ENCODE peak calls at places on chromosomes 2 and 18, in nine cellular contexts. One of them, this sample, is unnamed.

GRCh38 chr2:26165403-26165802 is 7.5 kb upstream of the GAREM2 start:
- DNase-seq in brain microvascular endothelial cell: no peak
- DNase-seq in heart left ventricle: no peak
- DNase-seq in mesendoderm: no peak
- DNase-seq in right atrium auricular region: no peak
- DNase-seq in tibial artery: peak; percentile 6
- DNase-seq in mesenchymal stem cell: no peak
- DNase-seq in epithelial cell of esophagus: no peak
- DNase-seq in HL-60: no peak
- DNase-seq in this sample: no peak

GRCh38 chr2:112161431-112162145 is 23.4 kb downstream of the FBLN7 start:
- DNase-seq in brain microvascular endothelial cell: no peak
- DNase-seq in heart left ventricle: no peak
- DNase-seq in mesendoderm: no peak
- DNase-seq in right atrium auricular region: no peak
- DNase-seq in tibial artery: peak; percentile 25
- DNase-seq in mesenchymal stem cell: no peak
- DNase-seq in epithelial cell of esophagus: no peak
- DNase-seq in HL-60: no peak
- DNase-seq in this sample: no peak

GRCh38 chr18:54240629-54241107 is 16.2 kb upstream of the MBD2 start:
- DNase-seq in brain microvascular endothelial cell: no peak
- DNase-seq in heart left ventricle: no peak
- DNase-seq in mesendoderm: no peak
- DNase-seq in right atrium auricular region: no peak
- DNase-seq in tibial artery: no peak
- DNase-seq in mesenchymal stem cell: no peak
- DNase-seq in epithelial cell of esophagus: no peak
- DNase-seq in HL-60: peak; percentile 91
- DNase-seq in this sample: no peak

GRCh38 chr2:160783481-160783880 is 289.9 kb upstream of the RBMS1 start:
- DNase-seq in brain microvascular endothelial cell: no peak
- DNase-seq in heart left ventricle: no peak
- DNase-seq in mesendoderm: no peak
- DNase-seq in right atrium auricular region: no peak
- DNase-seq in tibial artery: no peak
- DNase-seq in mesenchymal stem cell: peak; percentile 4
- DNase-seq in epithelial cell of esophagus: peak; percentile 9
- DNase-seq in HL-60: peak; percentile 5
- DNase-seq in this sample: no peak

GRCh38 chr2:165238295-165238694 is 919 bp upstream of the SCN2A start:
- DNase-seq in brain microvascular endothelial cell: no peak
- DNase-seq in heart left ventricle: no peak
- DNase-seq in mesendoderm: peak; percentile 40
- DNase-seq in right atrium auricular region: no peak
- DNase-seq in tibial artery: no peak
- DNase-seq in mesenchymal stem cell: peak; percentile 42
- DNase-seq in epithelial cell of esophagus: peak; percentile 40
- DNase-seq in HL-60: no peak
- DNase-seq in this sample: no peak

GRCh38 chr2:230953843-230954242 is 28.8 kb upstream of the GPR55 start:
- DNase-seq in brain microvascular endothelial cell: no peak
- DNase-seq in heart left ventricle: no peak
- DNase-seq in mesendoderm: no peak
- DNase-seq in right atrium auricular region: no peak
- DNase-seq in tibial artery: no peak
- DNase-seq in mesenchymal stem cell: no peak
- DNase-seq in epithelial cell of esophagus: no peak
- DNase-seq in HL-60: no peak
- DNase-seq in this sample: no peak

GRCh38 chr18:58452392-58453166 is 176.3 kb downstream of the ALPK2 start:
- DNase-seq in brain microvascular endothelial cell: no peak
- DNase-seq in heart left ventricle: no peak
- DNase-seq in mesendoderm: no peak
- DNase-seq in right atrium auricular region: no peak
- DNase-seq in tibial artery: no peak
- DNase-seq in mesenchymal stem cell: no peak
- DNase-seq in epithelial cell of esophagus: no peak
- DNase-seq in HL-60: no peak
- DNase-seq in this sample: no peak

GRCh38 chr2:220194630-220195029 is 567.2 kb downstream of the SLC4A3 start:
- DNase-seq in brain microvascular endothelial cell: peak; percentile 18
- DNase-seq in heart left ventricle: no peak
- DNase-seq in mesendoderm: no peak
- DNase-seq in right atrium auricular region: no peak
- DNase-seq in tibial artery: no peak
- DNase-seq in mesenchymal stem cell: no peak
- DNase-seq in epithelial cell of esophagus: no peak
- DNase-seq in HL-60: no peak
- DNase-seq in this sample: no peak

GRCh38 chr2:53131416-53131815 is 636.2 kb upstream of the CHAC2 start:
- DNase-seq in brain microvascular endothelial cell: peak; percentile 7
- DNase-seq in heart left ventricle: no peak
- DNase-seq in mesendoderm: peak; percentile 22
- DNase-seq in right atrium auricular region: no peak
- DNase-seq in tibial artery: no peak
- DNase-seq in mesenchymal stem cell: peak; percentile 13
- DNase-seq in epithelial cell of esophagus: peak; percentile 71
- DNase-seq in HL-60: no peak
- DNase-seq in this sample: no peak

GRCh38 chr18:3345452-3345851 is 83.5 kb downstream of the MYL12B start:
- DNase-seq in brain microvascular endothelial cell: no peak
- DNase-seq in heart left ventricle: no peak
- DNase-seq in mesendoderm: no peak
- DNase-seq in right atrium auricular region: no peak
- DNase-seq in tibial artery: no peak
- DNase-seq in mesenchymal stem cell: no peak
- DNase-seq in epithelial cell of esophagus: peak; percentile 58
- DNase-seq in HL-60: no peak
- DNase-seq in this sample: no peak

GRCh38 chr18:2971741-2972552 is 41.0 kb downstream of the LPIN2 start:
- DNase-seq in brain microvascular endothelial cell: peak; percentile 76
- DNase-seq in heart left ventricle: no peak
- DNase-seq in mesendoderm: no peak
- DNase-seq in right atrium auricular region: peak; percentile 67
- DNase-seq in tibial artery: no peak
- DNase-seq in mesenchymal stem cell: peak; percentile 73
- DNase-seq in epithelial cell of esophagus: no peak
- DNase-seq in HL-60: peak; percentile 69
- DNase-seq in this sample: no peak

GRCh38 chr2:171410101-171410500 is 23.7 kb downstream of the METTL8 start:
- DNase-seq in brain microvascular endothelial cell: no peak
- DNase-seq in heart left ventricle: no peak
- DNase-seq in mesendoderm: no peak
- DNase-seq in right atrium auricular region: no peak
- DNase-seq in tibial artery: no peak
- DNase-seq in mesenchymal stem cell: no peak
- DNase-seq in epithelial cell of esophagus: peak; percentile 90
- DNase-seq in HL-60: no peak
- DNase-seq in this sample: no peak

GRCh38 chr18:54923339-54923956 is 35.8 kb downstream of the CCDC68 start:
- DNase-seq in brain microvascular endothelial cell: no peak
- DNase-seq in heart left ventricle: no peak
- DNase-seq in mesendoderm: no peak
- DNase-seq in right atrium auricular region: no peak
- DNase-seq in tibial artery: no peak
- DNase-seq in mesenchymal stem cell: peak; percentile 83
- DNase-seq in epithelial cell of esophagus: peak; percentile 23
- DNase-seq in HL-60: no peak
- DNase-seq in this sample: no peak

GRCh38 chr2:114175507-114175906 is 266.9 kb upstream of the DPP10 start:
- DNase-seq in brain microvascular endothelial cell: no peak
- DNase-seq in heart left ventricle: no peak
- DNase-seq in mesendoderm: no peak
- DNase-seq in right atrium auricular region: no peak
- DNase-seq in tibial artery: no peak
- DNase-seq in mesenchymal stem cell: no peak
- DNase-seq in epithelial cell of esophagus: no peak
- DNase-seq in HL-60: no peak
- DNase-seq in this sample: no peak

GRCh38 chr2:165795011-165795410 is 964 bp upstream of the GALNT3 start:
- DNase-seq in brain microvascular endothelial cell: no peak
- DNase-seq in heart left ventricle: no peak
- DNase-seq in mesendoderm: no peak
- DNase-seq in right atrium auricular region: no peak
- DNase-seq in tibial artery: no peak
- DNase-seq in mesenchymal stem cell: peak; percentile 10
- DNase-seq in epithelial cell of esophagus: peak; percentile 66
- DNase-seq in HL-60: no peak
- DNase-seq in this sample: no peak

GRCh38 chr18:80033181-80034067 is 810 bp upstream of the RBFA start:
- DNase-seq in brain microvascular endothelial cell: peak; percentile 83
- DNase-seq in heart left ventricle: no peak
- DNase-seq in mesendoderm: no peak
- DNase-seq in right atrium auricular region: peak; percentile 86
- DNase-seq in tibial artery: no peak
- DNase-seq in mesenchymal stem cell: peak; percentile 96
- DNase-seq in epithelial cell of esophagus: peak; percentile 30
- DNase-seq in HL-60: peak; percentile 84
- DNase-seq in this sample: peak; percentile 88

GRCh38 chr2:128425731-128426620 is 107.3 kb upstream of the HS6ST1 start:
- DNase-seq in brain microvascular endothelial cell: no peak
- DNase-seq in heart left ventricle: no peak
- DNase-seq in mesendoderm: peak; percentile 90
- DNase-seq in right atrium auricular region: no peak
- DNase-seq in tibial artery: peak; percentile 60
- DNase-seq in mesenchymal stem cell: no peak
- DNase-seq in epithelial cell of esophagus: peak; percentile 15
- DNase-seq in HL-60: no peak
- DNase-seq in this sample: no peak

GRCh38 chr2:200966770-200967169 is 3.3 kb upstream of the ORC2 start:
- DNase-seq in brain microvascular endothelial cell: peak; percentile 88
- DNase-seq in heart left ventricle: no peak
- DNase-seq in mesendoderm: peak; percentile 82
- DNase-seq in right atrium auricular region: no peak
- DNase-seq in tibial artery: no peak
- DNase-seq in mesenchymal stem cell: peak; percentile 73
- DNase-seq in epithelial cell of esophagus: peak; percentile 87
- DNase-seq in HL-60: no peak
- DNase-seq in this sample: no peak

GRCh38 chr18:63137999-63138448 is 181.5 kb downstream of the BCL2 start:
- DNase-seq in brain microvascular endothelial cell: no peak
- DNase-seq in heart left ventricle: peak; percentile 72
- DNase-seq in mesendoderm: peak; percentile 11
- DNase-seq in right atrium auricular region: no peak
- DNase-seq in tibial artery: no peak
- DNase-seq in mesenchymal stem cell: no peak
- DNase-seq in epithelial cell of esophagus: no peak
- DNase-seq in HL-60: no peak
- DNase-seq in this sample: no peak
- H3K4me3 ChIP-seq in brain microvascular endothelial cell: no peak overlapping the region
- H3K4me3 ChIP-seq in heart left ventricle: peak overlapping the region; percentile 20
- H3K4me3 ChIP-seq in mesendoderm: no peak overlapping the region
- H3K4me3 ChIP-seq in right atrium auricular region: no peak overlapping the region
- H3K4me3 ChIP-seq in tibial artery: no peak overlapping the region
- H3K4me3 ChIP-seq in mesenchymal stem cell: peak overlapping the region; percentile 40
- H3K4me3 ChIP-seq in epithelial cell of esophagus: no peak overlapping the region
- H3K4me3 ChIP-seq in HL-60: peak overlapping the region; percentile 2
- H3K4me3 ChIP-seq in this sample: peak overlapping the region; percentile 12

GRCh38 chr18:43122955-43123354 is 7.5 kb upstream of the RIT2 start:
- DNase-seq in brain microvascular endothelial cell: no peak
- DNase-seq in heart left ventricle: no peak
- DNase-seq in mesendoderm: no peak
- DNase-seq in right atrium auricular region: no peak
- DNase-seq in tibial artery: no peak
- DNase-seq in mesenchymal stem cell: no peak
- DNase-seq in epithelial cell of esophagus: no peak
- DNase-seq in HL-60: no peak
- DNase-seq in this sample: no peak
- H3K4me3 ChIP-seq in brain microvascular endothelial cell: no peak overlapping the region
- H3K4me3 ChIP-seq in heart left ventricle: no peak overlapping the region
- H3K4me3 ChIP-seq in mesendoderm: no peak overlapping the region
- H3K4me3 ChIP-seq in right atrium auricular region: no peak overlapping the region
- H3K4me3 ChIP-seq in tibial artery: no peak overlapping the region
- H3K4me3 ChIP-seq in mesenchymal stem cell: no peak overlapping the region
- H3K4me3 ChIP-seq in epithelial cell of esophagus: no peak overlapping the region
- H3K4me3 ChIP-seq in HL-60: no peak overlapping the region
- H3K4me3 ChIP-seq in this sample: no peak overlapping the region

GRCh38 chr2:188604579-188604978 is 312.9 kb downstream of the GULP1 start:
- DNase-seq in brain microvascular endothelial cell: no peak
- DNase-seq in heart left ventricle: no peak
- DNase-seq in mesendoderm: no peak
- DNase-seq in right atrium auricular region: no peak
- DNase-seq in tibial artery: no peak
- DNase-seq in mesenchymal stem cell: no peak
- DNase-seq in epithelial cell of esophagus: peak; percentile 18
- DNase-seq in HL-60: no peak
- DNase-seq in this sample: no peak
- H3K4me3 ChIP-seq in brain microvascular endothelial cell: no peak overlapping the region
- H3K4me3 ChIP-seq in heart left ventricle: no peak overlapping the region
- H3K4me3 ChIP-seq in mesendoderm: no peak overlapping the region
- H3K4me3 ChIP-seq in right atrium auricular region: no peak overlapping the region
- H3K4me3 ChIP-seq in tibial artery: no peak overlapping the region
- H3K4me3 ChIP-seq in mesenchymal stem cell: no peak overlapping the region
- H3K4me3 ChIP-seq in epithelial cell of esophagus: no peak overlapping the region
- H3K4me3 ChIP-seq in HL-60: no peak overlapping the region
- H3K4me3 ChIP-seq in this sample: no peak overlapping the region

GRCh38 chr2:45003586-45004568 is 5.4 kb downstream of the SIX2 start:
- DNase-seq in brain microvascular endothelial cell: no peak
- DNase-seq in heart left ventricle: no peak
- DNase-seq in mesendoderm: no peak
- DNase-seq in right atrium auricular region: no peak
- DNase-seq in tibial artery: no peak
- DNase-seq in mesenchymal stem cell: no peak
- DNase-seq in epithelial cell of esophagus: no peak
- DNase-seq in HL-60: no peak
- DNase-seq in this sample: peak; percentile 67
- H3K4me3 ChIP-seq in brain microvascular endothelial cell: no peak overlapping the region
- H3K4me3 ChIP-seq in heart left ventricle: peak overlapping the region; percentile 10
- H3K4me3 ChIP-seq in mesendoderm: peak overlapping the region; percentile 29
- H3K4me3 ChIP-seq in right atrium auricular region: no peak overlapping the region
- H3K4me3 ChIP-seq in tibial artery: peak overlapping the region; percentile 5
- H3K4me3 ChIP-seq in mesenchymal stem cell: no peak overlapping the region
- H3K4me3 ChIP-seq in epithelial cell of esophagus: peak overlapping the region; percentile 8
- H3K4me3 ChIP-seq in HL-60: no peak overlapping the region
- H3K4me3 ChIP-seq in this sample: peak overlapping the region; percentile 12

GRCh38 chr2:46983065-46983801 is 67.6 kb upstream of the MCFD2 start:
- DNase-seq in brain microvascular endothelial cell: peak; percentile 55
- DNase-seq in heart left ventricle: no peak
- DNase-seq in mesendoderm: peak; percentile 29
- DNase-seq in right atrium auricular region: peak; percentile 68
- DNase-seq in tibial artery: no peak
- DNase-seq in mesenchymal stem cell: peak; percentile 61
- DNase-seq in epithelial cell of esophagus: peak; percentile 29
- DNase-seq in HL-60: no peak
- DNase-seq in this sample: peak; percentile 63
- H3K4me3 ChIP-seq in brain microvascular endothelial cell: no peak overlapping the region
- H3K4me3 ChIP-seq in heart left ventricle: no peak overlapping the region
- H3K4me3 ChIP-seq in mesendoderm: no peak overlapping the region
- H3K4me3 ChIP-seq in right atrium auricular region: no peak overlapping the region
- H3K4me3 ChIP-seq in tibial artery: no peak overlapping the region
- H3K4me3 ChIP-seq in mesenchymal stem cell: peak overlapping the region; percentile 8
- H3K4me3 ChIP-seq in epithelial cell of esophagus: no peak overlapping the region
- H3K4me3 ChIP-seq in HL-60: no peak overlapping the region
- H3K4me3 ChIP-seq in this sample: no peak overlapping the region